ENCODE peak calls at places on chromosome 5, in six cellular contexts. I is stimulated activated CD4-positive, alpha-beta T cell treated with anti-CD3 and anti-CD28 coated beads, Interleukin-1b, Interleukin-23, amount 100 ng/mL, for 24 hours; P is NCI-H1105 treated with DMSO at 0.1 percent for 48 hours; N is PC-3; G is GM13977; Y is fibroblast of the aortic adventitia. T is an unnamed sample.
A peak's percentile ranks its signal among the peaks of the same experiment; 100 is the strongest.

GRCh38 chr5:17443333-17444125 is 54.5 kb upstream of the TAF11L2 start:
- DNase-seq in I (no peak), P (no peak), N (no peak), G (no peak), Y (no peak), T (no peak)

GRCh38 chr5:61974680-61975079 is 331.3 kb upstream of the KIF2A start:
- DNase-seq in I (no peak), P (no peak), N (no peak), G (peak; percentile 10), Y (no peak), T (no peak)

GRCh38 chr5:107512029-107512428 is 158.7 kb downstream of the EFNA5 start:
- DNase-seq in I (no peak), P (no peak), N (no peak), G (no peak), Y (no peak), T (peak; percentile 69)

GRCh38 chr5:1878050-1878849 is 4.5 kb downstream of the IRX4 start:
- DNase-seq in I (no peak), P (no peak), N (no peak), G (no peak), Y (no peak), T (no peak)

GRCh38 chr5:170307575-170308465 is 10.2 kb upstream of the LCP2 start:
- DNase-seq in I (no peak), P (no peak), N (peak; percentile 28), G (peak; percentile 39), Y (peak; percentile 71), T (no peak)

GRCh38 chr5:14165375-14166091 is 22.4 kb downstream of the TRIO start:
- DNase-seq in I (no peak), P (no peak), N (peak; percentile 97), G (no peak), Y (peak; percentile 72), T (peak; percentile 47)

GRCh38 chr5:119070578-119070827 is 384 bp upstream of the DMXL1 start:
- DNase-seq in I (no peak), P (no peak), N (no peak), G (no peak), Y (no peak), T (no peak)

GRCh38 chr5:95730730-95731570 is at the start of gene RHOBTB3:
- DNase-seq in I (no peak), P (peak; percentile 56), N (peak; percentile 76), G (peak; percentile 68), Y (peak; percentile 94), T (no peak)

GRCh38 chr5:172380992-172381643 is 73.2 kb downstream of the SH3PXD2B start:
- DNase-seq in I (no peak), P (peak; percentile 64), N (peak; percentile 82), G (no peak), Y (peak; percentile 46), T (no peak)

GRCh38 chr5:143613329-143613728 is 198.6 kb upstream of the HMHB1 start:
- DNase-seq in I (no peak), P (no peak), N (peak; percentile 4), G (no peak), Y (no peak), T (no peak)

GRCh38 chr5:1641560-1642166 is 117.9 kb upstream of the LPCAT1 start:
- DNase-seq in I (no peak), P (peak; percentile 59), N (peak; percentile 91), G (peak; percentile 92), Y (peak; percentile 89), T (peak; percentile 84)

GRCh38 chr5:93891491-93892480 is 150.4 kb upstream of the POU5F2 start:
- DNase-seq in I (no peak), P (peak; percentile 89), N (no peak), G (no peak), Y (no peak), T (no peak)

GRCh38 chr5:32508806-32509805 is 64.6 kb upstream of the ZFR start:
- DNase-seq in I (no peak), P (no peak), N (peak; percentile 43), G (no peak), Y (no peak), T (no peak)

GRCh38 chr5:68224561-68225187 is 9.1 kb downstream of the PIK3R1 start:
- DNase-seq in I (no peak), P (no peak), N (no peak), G (no peak), Y (no peak), T (no peak)

GRCh38 chr5:143908959-143909358 is 97.0 kb downstream of the HMHB1 start:
- DNase-seq in I (no peak), P (no peak), N (no peak), G (no peak), Y (no peak), T (no peak)

GRCh38 chr5:26192496-26192895 is 845.9 kb downstream of the CDH9 start:
- DNase-seq in I (no peak), P (no peak), N (peak; percentile 81), G (no peak), Y (no peak), T (no peak)

GRCh38 chr5:175657593-175658271 is at the start of gene HRH2:
- DNase-seq in I (no peak), P (peak; percentile 0), N (no peak), G (no peak), Y (no peak), T (no peak)

GRCh38 chr5:173629628-173630027 is 13.2 kb upstream of the BOD1 start:
- DNase-seq in I (no peak), P (no peak), N (no peak), G (peak; percentile 58), Y (no peak), T (no peak)

GRCh38 chr5:81787843-81788242 is 36.9 kb upstream of the SSBP2 start:
- DNase-seq in I (no peak), P (peak; percentile 77), N (no peak), G (no peak), Y (peak; percentile 92), T (peak; percentile 28)

GRCh38 chr5:108339220-108339619 is 42.7 kb downstream of the FBXL17 start:
- DNase-seq in I (no peak), P (no peak), N (peak; percentile 73), G (no peak), Y (peak; percentile 29), T (no peak)